ENCODE peak calls at places on chromosomes 3 and 15, in five cellular contexts. M is GM23248, S is fibroblast of lung, W is endothelial cell of umbilical vein, X is GM23338. K is an unnamed sample.

GRCh38 chr3:188948658-188949400 is 222.9 kb upstream of the TPRG1 start:
- DNase-seq in M (peak; percentile 95), S (peak; percentile 99), W (peak; percentile 89), X (no peak), K (peak; percentile 54)

GRCh38 chr3:114660808-114661207 is 367.0 kb downstream of the TIGIT start:
- DNase-seq in M (no peak), S (no peak), W (no peak), X (no peak), K (no peak)

GRCh38 chr15:96296264-96296663 is 34.2 kb upstream of the NR2F2 start:
- DNase-seq in M (peak; percentile 56), S (peak; percentile 93), W (no peak), X (no peak), K (no peak)

GRCh38 chr3:20990896-20991295 is 760.1 kb downstream of the ZNF385D start:
- DNase-seq in M (no peak), S (peak; percentile 5), W (no peak), X (peak; percentile 52), K (no peak)

GRCh38 chr3:171932153-171932567 is 89.0 kb downstream of the TMEM212 start:
- DNase-seq in M (no peak), S (no peak), W (no peak), X (no peak), K (no peak)

GRCh38 chr3:158226429-158226828 is 116.5 kb downstream of the RSRC1 start:
- DNase-seq in M (no peak), S (no peak), W (no peak), X (no peak), K (no peak)

GRCh38 chr15:67021455-67021854 is 43.9 kb upstream of the SMAD3 start:
- DNase-seq in M (no peak), S (no peak), W (no peak), X (peak; percentile 55), K (no peak)

GRCh38 chr15:99954361-99955180 is 221.3 kb upstream of the LYSMD4 start:
- DNase-seq in M (no peak), S (no peak), W (no peak), X (no peak), K (no peak)

GRCh38 chr15:44782516-44782915 is 46.2 kb downstream of the TRIM69 start:
- DNase-seq in M (no peak), S (peak; percentile 57), W (no peak), X (no peak), K (no peak)

GRCh38 chr3:39379778-39380155 is 3.4 kb upstream of the SLC25A38 start:
- DNase-seq in M (no peak), S (no peak), W (no peak), X (no peak), K (no peak)

GRCh38 chr3:64832098-64832497 is 144.3 kb upstream of the ADAMTS9 start:
- DNase-seq in M (no peak), S (no peak), W (no peak), X (no peak), K (no peak)

DNA sequence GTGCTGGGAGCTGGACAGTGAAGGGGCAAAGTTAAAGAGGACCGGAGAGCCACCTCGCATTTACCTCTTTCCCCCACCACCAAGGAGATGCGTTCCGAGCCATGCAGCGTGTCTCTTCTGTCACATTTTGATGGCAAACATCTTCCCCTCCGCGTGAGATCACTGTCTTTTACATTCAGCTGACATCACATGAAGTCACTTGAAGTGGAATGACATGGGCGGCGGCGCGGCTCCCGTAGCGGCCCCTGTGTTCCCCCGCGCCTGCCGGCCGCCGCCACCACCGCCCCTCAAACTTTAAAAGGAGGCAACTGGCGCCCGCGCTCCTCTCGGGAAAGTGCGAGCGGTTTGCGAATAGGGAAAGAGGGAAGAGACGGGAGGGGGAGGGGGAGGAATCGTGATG is at the start of gene FEZF2:
- DNase-seq in M (no peak), S (no peak), W (no peak), X (peak; percentile 84), K (no peak)
- TF ChIP-seq EZH2 in M (no peak), S (no peak), W (peak; percentile 47), X (peak; percentile 77), K (peak; percentile 69)

GRCh38 chr3:50162034-50162883 is 7.1 kb downstream of the SEMA3F start:
- DNase-seq in M (no peak), S (no peak), W (no peak), X (no peak), K (no peak)
- H3K4me1 ChIP-seq in M (peaks cover 30% of the 10 kb centered on the region), S (peaks cover 33% of the 10 kb centered on the region), W (peaks cover 99% of the 10 kb centered on the region), X (peaks cover 45% of the 10 kb centered on the region), K (peaks cover 30% of the 10 kb centered on the region)

GRCh38 chr3:169667380-169667671 is 3.8 kb upstream of the MECOM start:
- DNase-seq in M (no peak), S (no peak), W (peak; percentile 46), X (no peak), K (no peak)
- TF ChIP-seq EZH2 in M (peak; percentile 56), S (no peak), W (no peak), X (no peak), K (no peak)

DNA sequence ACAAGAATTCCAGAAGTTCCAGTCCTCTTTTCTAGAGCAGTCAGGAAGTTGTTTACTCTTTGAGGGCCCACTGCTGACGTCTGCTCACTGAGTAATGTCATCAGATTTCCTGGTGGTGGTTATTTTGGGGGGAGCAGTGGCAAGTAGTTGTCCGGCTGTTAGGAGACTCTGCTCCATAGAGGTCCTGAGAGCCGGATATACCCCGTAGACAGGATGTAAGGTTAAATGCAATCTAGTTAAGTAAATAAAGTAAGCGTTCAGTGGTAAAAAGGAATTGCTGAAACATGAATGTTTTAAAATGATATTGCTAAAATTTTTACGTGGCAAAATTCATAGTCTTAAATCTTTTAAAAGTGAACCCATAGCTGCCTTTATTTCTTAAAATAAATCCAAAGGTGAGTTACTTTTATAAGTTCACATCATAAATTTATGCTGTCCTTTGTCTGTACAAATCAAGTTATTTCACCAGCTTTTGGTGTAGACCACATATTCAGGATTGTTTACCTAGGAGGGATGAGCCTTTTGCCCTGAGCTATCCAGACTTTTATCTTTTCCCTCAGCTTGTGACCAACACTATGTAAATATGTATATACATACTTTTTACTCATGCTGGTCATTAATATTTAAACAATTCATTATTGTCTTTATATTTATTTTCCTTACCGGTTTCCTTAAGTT is 65.8 kb downstream of the PDE8A start:
- DNase-seq in M (peak; percentile 80), S (peak; percentile 96), W (peak; percentile 97), X (peak; percentile 21), K (peak; percentile 81)
- H3K4me1 ChIP-seq in M (peaks cover 27% of the 10 kb centered on the region), S (peaks cover 8% of the 10 kb centered on the region), W (peaks cover 38% of the 10 kb centered on the region), X (peaks cover 4% of the 10 kb centered on the region), K (peaks cover 42% of the 10 kb centered on the region)

DNA sequence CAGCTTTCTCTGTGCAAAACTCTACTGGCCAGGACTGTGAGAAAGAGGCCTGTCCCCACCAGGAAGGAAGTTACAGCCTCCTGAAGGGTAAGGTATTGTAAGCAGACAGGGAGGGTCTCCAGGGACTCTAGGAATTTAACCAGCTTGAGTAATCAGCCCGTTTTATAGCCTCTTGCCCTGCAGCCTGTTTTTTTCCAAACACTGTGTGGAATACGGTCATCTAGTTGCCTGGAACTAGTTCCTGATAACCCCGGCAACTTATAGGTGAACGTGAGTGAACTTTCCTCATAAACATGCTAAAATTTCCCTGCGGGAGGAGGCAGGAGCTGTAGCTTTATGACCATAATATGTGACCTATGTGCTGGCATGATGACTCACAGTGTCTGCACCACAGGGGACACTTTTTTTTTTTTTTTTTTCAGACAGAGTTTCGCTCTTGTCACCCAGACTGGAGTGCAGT is 60.1 kb upstream of the DAZL start:
- DNase-seq in M (peak; percentile 56), S (no peak), W (no peak), X (peak; percentile 60), K (peak; percentile 60)
- TF ChIP-seq EZH2 in M (no peak), S (no peak), W (no peak), X (no peak), K (no peak)

GRCh38 chr3:125324341-125324740 is 50.8 kb downstream of the ZNF148 start:
- DNase-seq in M (no peak), S (no peak), W (peak; percentile 71), X (no peak), K (no peak)
- H3K4me1 ChIP-seq in M (peaks cover 14% of the 10 kb centered on the region), S (peaks cover 5% of the 10 kb centered on the region), W (peaks cover 35% of the 10 kb centered on the region), X (peaks cover 4% of the 10 kb centered on the region), K (peaks cover 41% of the 10 kb centered on the region)

GRCh38 chr3:134198414-134198813 is 52.2 kb downstream of the RYK start:
- DNase-seq in M (no peak), S (no peak), W (no peak), X (no peak), K (no peak)

GRCh38 chr3:134194247-134194646 is 56.4 kb downstream of the RYK start:
- DNase-seq in M (no peak), S (peak; percentile 38), W (no peak), X (no peak), K (no peak)

GRCh38 chr3:134201201-134202130 is 49.2 kb downstream of the RYK start:
- DNase-seq in M (peak; percentile 88), S (peak; percentile 96), W (peak; percentile 15), X (no peak), K (peak; percentile 7)

GRCh38 chr3:134199240-134199639 is 51.4 kb downstream of the RYK start:
- DNase-seq in M (no peak), S (no peak), W (no peak), X (no peak), K (no peak)

GRCh38 chr3:134197681-134198261 is 52.9 kb downstream of the RYK start:
- DNase-seq in M (peak; percentile 83), S (peak; percentile 74), W (peak; percentile 72), X (peak; percentile 70), K (peak; percentile 79)
- TF ChIP-seq EZH2 in M (no peak), S (no peak), W (no peak), X (no peak), K (no peak)

DNA sequence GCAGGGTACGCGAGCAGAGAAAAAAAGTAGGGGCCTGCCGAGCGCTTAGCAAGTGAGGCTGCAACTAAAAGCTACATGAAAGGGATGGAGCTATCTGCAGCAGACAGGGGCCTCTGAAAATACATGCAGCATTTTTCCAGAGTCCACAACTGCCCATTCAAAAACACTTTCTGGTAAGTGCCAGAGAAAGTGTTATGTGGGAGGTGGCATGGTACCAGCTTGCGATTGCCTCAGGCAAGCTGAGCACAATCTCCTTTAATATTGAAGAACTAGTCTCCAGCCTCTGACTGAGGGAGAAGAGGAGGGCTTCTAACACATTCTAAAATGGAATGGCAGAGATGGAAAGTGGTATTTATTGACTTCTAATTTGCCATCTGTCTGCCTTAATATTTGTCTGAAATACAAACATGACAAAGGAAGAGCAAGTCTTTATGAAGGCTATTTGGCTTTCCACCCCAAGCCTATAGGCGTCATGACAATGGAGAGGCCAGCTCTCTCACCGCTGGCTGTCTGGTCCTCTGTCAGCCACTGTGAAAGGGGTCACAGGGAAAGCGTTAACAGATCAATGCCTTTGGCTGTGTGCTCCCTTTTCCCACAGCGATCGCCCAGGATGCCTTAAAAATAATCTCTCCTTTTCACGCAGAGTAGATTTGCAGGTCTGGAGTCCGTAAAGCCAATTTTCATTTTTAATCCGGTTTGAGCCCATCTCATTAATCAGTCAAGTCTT is 104.0 kb upstream of the RASGRP1 start:
- DNase-seq in M (no peak), S (no peak), W (no peak), X (no peak), K (peak; percentile 13)
- H3K4me1 ChIP-seq in M (no peaks in the 10 kb centered on the region), S (no peaks in the 10 kb centered on the region), W (no peaks in the 10 kb centered on the region), X (peaks cover 6% of the 10 kb centered on the region), K (peaks cover 28% of the 10 kb centered on the region)